ENCODE peak calls at places on chromosomes 1 and 21, in six cellular contexts. One of them, this sample, is unnamed.

GRCh38 chr1:220527279-220528048 is 472 bp upstream of the MARK1 start:
- DNase-seq in cardiac muscle cell: peak; percentile 49
- DNase-seq in A549: no peak
- DNase-seq in heart right ventricle: peak; percentile 45
- DNase-seq in brain microvascular endothelial cell: no peak
- DNase-seq in PC-3: peak; percentile 20
- DNase-seq in this sample: peak; percentile 77

GRCh38 chr1:9350011-9350907 is 57.6 kb downstream of the SPSB1 start:
- DNase-seq in cardiac muscle cell: no peak
- DNase-seq in A549: no peak
- DNase-seq in heart right ventricle: peak; percentile 41
- DNase-seq in brain microvascular endothelial cell: no peak
- DNase-seq in PC-3: peak; percentile 50
- DNase-seq in this sample: no peak

GRCh38 chr1:197912739-197913494 is 4.3 kb upstream of the LHX9 start:
- DNase-seq in cardiac muscle cell: no peak
- DNase-seq in A549: no peak
- DNase-seq in heart right ventricle: no peak
- DNase-seq in brain microvascular endothelial cell: no peak
- DNase-seq in PC-3: no peak
- DNase-seq in this sample: no peak

GRCh38 chr1:47534040-47534328 is 96.1 kb downstream of the FOXD2 start:
- DNase-seq in cardiac muscle cell: no peak
- DNase-seq in A549: no peak
- DNase-seq in heart right ventricle: no peak
- DNase-seq in brain microvascular endothelial cell: no peak
- DNase-seq in PC-3: no peak
- DNase-seq in this sample: no peak

GRCh38 chr1:219123041-219123440 is 50.6 kb upstream of the LYPLAL1 start:
- DNase-seq in cardiac muscle cell: no peak
- DNase-seq in A549: no peak
- DNase-seq in heart right ventricle: no peak
- DNase-seq in brain microvascular endothelial cell: no peak
- DNase-seq in PC-3: no peak
- DNase-seq in this sample: no peak

GRCh38 chr1:62875676-62876075 is 91.7 kb downstream of the ATG4C start:
- DNase-seq in cardiac muscle cell: no peak
- DNase-seq in A549: no peak
- DNase-seq in heart right ventricle: no peak
- DNase-seq in brain microvascular endothelial cell: no peak
- DNase-seq in PC-3: peak; percentile 50
- DNase-seq in this sample: no peak

GRCh38 chr1:3611170-3612019 is at the start of gene MEGF6:
- DNase-seq in cardiac muscle cell: peak; percentile 96
- DNase-seq in A549: peak; percentile 58
- DNase-seq in heart right ventricle: peak; percentile 68
- DNase-seq in brain microvascular endothelial cell: peak; percentile 55
- DNase-seq in PC-3: peak; percentile 75
- DNase-seq in this sample: no peak

GRCh38 chr1:204495078-204495753 is 611 bp upstream of the PIK3C2B start:
- DNase-seq in cardiac muscle cell: no peak
- DNase-seq in A549: no peak
- DNase-seq in heart right ventricle: no peak
- DNase-seq in brain microvascular endothelial cell: no peak
- DNase-seq in PC-3: peak; percentile 34
- DNase-seq in this sample: no peak

GRCh38 chr1:75265792-75266191 is 131.6 kb downstream of the LHX8 start:
- DNase-seq in cardiac muscle cell: peak; percentile 52
- DNase-seq in A549: peak; percentile 1
- DNase-seq in heart right ventricle: no peak
- DNase-seq in brain microvascular endothelial cell: peak; percentile 16
- DNase-seq in PC-3: peak; percentile 57
- DNase-seq in this sample: no peak

GRCh38 chr1:36580524-36580923 is 97.8 kb upstream of the CSF3R start:
- DNase-seq in cardiac muscle cell: no peak
- DNase-seq in A549: no peak
- DNase-seq in heart right ventricle: no peak
- DNase-seq in brain microvascular endothelial cell: no peak
- DNase-seq in PC-3: no peak
- DNase-seq in this sample: no peak

GRCh38 chr1:89407355-89407754 is 43.5 kb downstream of the GBP6 start:
- DNase-seq in cardiac muscle cell: no peak
- DNase-seq in A549: no peak
- DNase-seq in heart right ventricle: no peak
- DNase-seq in brain microvascular endothelial cell: no peak
- DNase-seq in PC-3: no peak
- DNase-seq in this sample: no peak

GRCh38 chr21:37564924-37565529 is 198.5 kb downstream of the DYRK1A start:
- DNase-seq in cardiac muscle cell: no peak
- DNase-seq in A549: no peak
- DNase-seq in heart right ventricle: no peak
- DNase-seq in brain microvascular endothelial cell: peak; percentile 48
- DNase-seq in PC-3: peak; percentile 6
- DNase-seq in this sample: no peak

GRCh38 chr1:156167536-156167935 is 14.2 kb downstream of the SEMA4A start:
- DNase-seq in cardiac muscle cell: no peak
- DNase-seq in A549: no peak
- DNase-seq in heart right ventricle: no peak
- DNase-seq in brain microvascular endothelial cell: no peak
- DNase-seq in PC-3: no peak
- DNase-seq in this sample: no peak

GRCh38 chr1:27332536-27333281 is 9.1 kb upstream of the SYTL1 start:
- DNase-seq in cardiac muscle cell: peak; percentile 75
- DNase-seq in A549: peak; percentile 69
- DNase-seq in heart right ventricle: peak; percentile 56
- DNase-seq in brain microvascular endothelial cell: no peak
- DNase-seq in PC-3: no peak
- DNase-seq in this sample: no peak

GRCh38 chr1:244792188-244792850 is 43.1 kb upstream of the COX20 start:
- DNase-seq in cardiac muscle cell: no peak
- DNase-seq in A549: no peak
- DNase-seq in heart right ventricle: no peak
- DNase-seq in brain microvascular endothelial cell: no peak
- DNase-seq in PC-3: no peak
- DNase-seq in this sample: no peak

GRCh38 chr1:74952786-74953185 is 181.4 kb upstream of the LHX8 start:
- DNase-seq in cardiac muscle cell: no peak
- DNase-seq in A549: no peak
- DNase-seq in heart right ventricle: no peak
- DNase-seq in brain microvascular endothelial cell: no peak
- DNase-seq in PC-3: no peak
- DNase-seq in this sample: no peak

GRCh38 chr1:34865981-34866761 is 6.6 kb upstream of the SMIM12 start:
- DNase-seq in cardiac muscle cell: peak; percentile 80
- DNase-seq in A549: peak; percentile 71
- DNase-seq in heart right ventricle: peak; percentile 90
- DNase-seq in brain microvascular endothelial cell: peak; percentile 42
- DNase-seq in PC-3: peak; percentile 77
- DNase-seq in this sample: peak; percentile 88

GRCh38 chr1:106699436-106699835 is 357.0 kb upstream of the PRMT6 start:
- DNase-seq in cardiac muscle cell: no peak
- DNase-seq in A549: no peak
- DNase-seq in heart right ventricle: no peak
- DNase-seq in brain microvascular endothelial cell: no peak
- DNase-seq in PC-3: no peak
- DNase-seq in this sample: no peak

GRCh38 chr1:211667065-211667617 is 8.3 kb downstream of the NEK2 start:
- DNase-seq in cardiac muscle cell: no peak
- DNase-seq in A549: no peak
- DNase-seq in heart right ventricle: no peak
- DNase-seq in brain microvascular endothelial cell: no peak
- DNase-seq in PC-3: no peak
- DNase-seq in this sample: no peak

GRCh38 chr1:46549697-46550681 is 1.5 kb downstream of the KNCN start:
- DNase-seq in cardiac muscle cell: no peak
- DNase-seq in A549: no peak
- DNase-seq in heart right ventricle: no peak
- DNase-seq in brain microvascular endothelial cell: peak; percentile 75
- DNase-seq in PC-3: peak; percentile 26
- DNase-seq in this sample: no peak

GRCh38 chr21:36532769-36533467 is 53.0 kb upstream of the CLDN14 start:
- DNase-seq in cardiac muscle cell: no peak
- DNase-seq in A549: no peak
- DNase-seq in heart right ventricle: no peak
- DNase-seq in brain microvascular endothelial cell: no peak
- DNase-seq in PC-3: no peak
- DNase-seq in this sample: no peak

GRCh38 chr21:34983680-34984086 is 65.4 kb downstream of the RUNX1 start:
- DNase-seq in cardiac muscle cell: no peak
- DNase-seq in A549: no peak
- DNase-seq in heart right ventricle: no peak
- DNase-seq in brain microvascular endothelial cell: peak; percentile 41
- DNase-seq in PC-3: peak; percentile 65
- DNase-seq in this sample: no peak

GRCh38 chr1:65059930-65060538 is 88.0 kb upstream of the AK4 start:
- DNase-seq in cardiac muscle cell: peak; percentile 11
- DNase-seq in A549: peak; percentile 15
- DNase-seq in heart right ventricle: no peak
- DNase-seq in brain microvascular endothelial cell: no peak
- DNase-seq in PC-3: peak; percentile 67
- DNase-seq in this sample: no peak

GRCh38 chr1:40806724-40807675 is 23.4 kb downstream of the KCNQ4 start:
- DNase-seq in cardiac muscle cell: peak; percentile 65
- DNase-seq in A549: no peak
- DNase-seq in heart right ventricle: peak; percentile 43
- DNase-seq in brain microvascular endothelial cell: no peak
- DNase-seq in PC-3: no peak
- DNase-seq in this sample: peak; percentile 84

DNA sequence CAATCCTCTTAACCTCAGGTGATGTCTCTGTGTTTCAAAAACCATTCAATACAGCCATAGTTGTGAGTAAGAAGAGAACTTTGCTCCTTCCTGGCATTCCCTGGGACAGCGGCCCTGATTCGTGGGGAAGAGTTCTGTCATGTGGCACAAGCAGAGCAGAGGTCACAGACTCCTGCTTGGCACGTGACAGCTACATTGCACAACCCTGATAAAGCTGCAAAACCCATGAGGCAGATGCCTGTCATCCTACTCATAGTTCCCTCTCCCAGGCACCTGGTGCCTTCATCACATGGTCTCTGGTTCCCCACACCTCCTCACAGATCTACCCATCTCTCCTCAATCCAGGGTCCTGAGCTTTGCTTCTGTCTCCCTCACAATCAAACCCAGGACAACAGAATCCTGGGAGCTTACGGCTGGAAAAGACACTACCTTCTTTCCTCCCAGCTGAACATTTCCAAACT is 70.8 kb downstream of the PLPP3 start:
- DNase-seq in cardiac muscle cell: no peak
- DNase-seq in A549: no peak
- DNase-seq in heart right ventricle: peak; percentile 48
- DNase-seq in brain microvascular endothelial cell: peak; percentile 3
- DNase-seq in PC-3: peak; percentile 38
- DNase-seq in this sample: peak; percentile 71
- H3K27ac ChIP-seq in cardiac muscle cell: peak overlapping the region; percentile 60
- H3K27ac ChIP-seq in A549: no peak overlapping the region
- H3K27ac ChIP-seq in heart right ventricle: peak overlapping the region; percentile 65
- H3K27ac ChIP-seq in brain microvascular endothelial cell: no peak overlapping the region
- H3K27ac ChIP-seq in PC-3: no peak overlapping the region
- H3K27ac ChIP-seq in this sample: peak overlapping the region; percentile 15

GRCh38 chr1:172742599-172743500 is 83.9 kb downstream of the FASLG start:
- DNase-seq in cardiac muscle cell: peak; percentile 46
- DNase-seq in A549: peak; percentile 12
- DNase-seq in heart right ventricle: no peak
- DNase-seq in brain microvascular endothelial cell: peak; percentile 38
- DNase-seq in PC-3: peak; percentile 94
- DNase-seq in this sample: no peak

GRCh38 chr1:172748201-172748600 is 89.3 kb downstream of the FASLG start:
- DNase-seq in cardiac muscle cell: no peak
- DNase-seq in A549: no peak
- DNase-seq in heart right ventricle: no peak
- DNase-seq in brain microvascular endothelial cell: no peak
- DNase-seq in PC-3: no peak
- DNase-seq in this sample: no peak

GRCh38 chr1:172746091-172746949 is 87.4 kb downstream of the FASLG start:
- DNase-seq in cardiac muscle cell: no peak
- DNase-seq in A549: peak; percentile 51
- DNase-seq in heart right ventricle: no peak
- DNase-seq in brain microvascular endothelial cell: peak; percentile 97
- DNase-seq in PC-3: peak; percentile 100
- DNase-seq in this sample: no peak

GRCh38 chr1:172745014-172745413 is 86.1 kb downstream of the FASLG start:
- DNase-seq in cardiac muscle cell: peak; percentile 62
- DNase-seq in A549: peak; percentile 30
- DNase-seq in heart right ventricle: no peak
- DNase-seq in brain microvascular endothelial cell: peak; percentile 87
- DNase-seq in PC-3: peak; percentile 99
- DNase-seq in this sample: no peak
- TF ChIP-seq CTCF in cardiac muscle cell: peak; percentile 73
- TF ChIP-seq CTCF in A549: peak; percentile 87
- TF ChIP-seq CTCF in heart right ventricle: peak; percentile 20
- TF ChIP-seq CTCF in brain microvascular endothelial cell: peak; percentile 74
- TF ChIP-seq CTCF in PC-3: peak; percentile 100
- TF ChIP-seq CTCF in this sample: no peak

GRCh38 chr1:86389315-86389714 is 6.8 kb downstream of the ODF2L start:
- DNase-seq in cardiac muscle cell: no peak
- DNase-seq in A549: no peak
- DNase-seq in heart right ventricle: no peak
- DNase-seq in brain microvascular endothelial cell: no peak
- DNase-seq in PC-3: no peak
- DNase-seq in this sample: no peak

GRCh38 chr1:86396503-86396900 is 379 bp upstream of the ODF2L start:
- DNase-seq in cardiac muscle cell: no peak
- DNase-seq in A549: no peak
- DNase-seq in heart right ventricle: no peak
- DNase-seq in brain microvascular endothelial cell: no peak
- DNase-seq in PC-3: no peak
- DNase-seq in this sample: no peak

GRCh38 chr1:86395771-86396502 is at the start of gene ODF2L:
- DNase-seq in cardiac muscle cell: peak; percentile 92
- DNase-seq in A549: peak; percentile 56
- DNase-seq in heart right ventricle: peak; percentile 88
- DNase-seq in brain microvascular endothelial cell: peak; percentile 90
- DNase-seq in PC-3: peak; percentile 84
- DNase-seq in this sample: peak; percentile 92

GRCh38 chr1:86388777-86389176 is 7.3 kb downstream of the ODF2L start:
- DNase-seq in cardiac muscle cell: no peak
- DNase-seq in A549: no peak
- DNase-seq in heart right ventricle: no peak
- DNase-seq in brain microvascular endothelial cell: no peak
- DNase-seq in PC-3: no peak
- DNase-seq in this sample: no peak

GRCh38 chr1:86394416-86394815 is 1.7 kb downstream of the ODF2L start:
- DNase-seq in cardiac muscle cell: no peak
- DNase-seq in A549: no peak
- DNase-seq in heart right ventricle: no peak
- DNase-seq in brain microvascular endothelial cell: peak; percentile 41
- DNase-seq in PC-3: peak; percentile 55
- DNase-seq in this sample: no peak
- H3K4me3 ChIP-seq in cardiac muscle cell: no peak overlapping the region
- H3K4me3 ChIP-seq in A549: no peak overlapping the region
- H3K4me3 ChIP-seq in heart right ventricle: no peak overlapping the region
- H3K4me3 ChIP-seq in brain microvascular endothelial cell: no peak overlapping the region
- H3K4me3 ChIP-seq in PC-3: peak overlapping the region; percentile 95
- H3K4me3 ChIP-seq in this sample: no peak overlapping the region

DNA sequence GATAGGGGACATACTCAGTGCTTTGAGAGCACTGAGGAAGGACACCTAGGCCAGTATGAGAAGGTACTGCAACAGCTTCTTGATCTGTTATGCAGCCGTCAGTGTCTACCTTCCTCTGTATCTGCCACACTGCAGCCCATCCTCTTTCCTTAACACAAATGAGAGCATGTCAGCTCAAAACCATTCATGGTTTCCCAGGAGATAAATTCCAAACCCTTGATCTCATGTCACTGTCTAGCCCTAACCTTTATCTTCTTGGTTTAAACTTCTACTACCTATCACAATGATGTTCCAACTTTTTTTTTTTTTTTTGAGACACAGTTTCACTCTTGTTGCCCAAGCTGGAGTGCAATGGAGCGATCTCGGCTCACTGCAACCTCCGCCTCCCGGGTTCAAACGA is 1.4 kb downstream of the ZMYND12 start:
- DNase-seq in cardiac muscle cell: no peak
- DNase-seq in A549: no peak
- DNase-seq in heart right ventricle: no peak
- DNase-seq in brain microvascular endothelial cell: no peak
- DNase-seq in PC-3: no peak
- DNase-seq in this sample: no peak
- H3K27ac ChIP-seq in cardiac muscle cell: no peak overlapping the region
- H3K27ac ChIP-seq in A549: no peak overlapping the region
- H3K27ac ChIP-seq in heart right ventricle: no peak overlapping the region
- H3K27ac ChIP-seq in brain microvascular endothelial cell: no peak overlapping the region
- H3K27ac ChIP-seq in PC-3: no peak overlapping the region
- H3K27ac ChIP-seq in this sample: no peak overlapping the region